ENCODE peak calls at places on chromosomes 5 and 9, in five cellular contexts. C, X, E, Z and L are unnamed samples.

GRCh38 chr9:5958273-5958672 is 57.2 kb downstream of the RANBP6 start:
- DNase-seq in C (no peak), X (no peak), E (no peak), Z (no peak), L (no peak)

GRCh38 chr9:2755285-2755684 is 38.0 kb downstream of the KCNV2 start:
- DNase-seq in C (peak), X (no peak), E (peak), Z (no peak), L (no peak)

GRCh38 chr9:92764381-92764987 is at the start of gene BICD2:
- DNase-seq in C (no peak), X (no peak), E (no peak), Z (no peak), L (no peak)

GRCh38 chr9:114183006-114183405 is 27.7 kb downstream of the COL27A1 start:
- DNase-seq in C (no peak), X (no peak), E (no peak), Z (no peak), L (peak)

GRCh38 chr5:129803403-129803802 is 55.5 kb downstream of the MINAR2 start:
- DNase-seq in C (no peak), X (no peak), E (no peak), Z (no peak), L (no peak)

GRCh38 chr5:179261301-179262125 is 83.7 kb downstream of the ADAMTS2 start:
- DNase-seq in C (no peak), X (no peak), E (no peak), Z (peak), L (no peak)

GRCh38 chr5:98775246-98775961 is 1.9 kb downstream of the RGMB start:
- DNase-seq in C (no peak), X (no peak), E (no peak), Z (no peak), L (no peak)

GRCh38 chr9:128637656-128638055 is 19.0 kb downstream of the DYNC2I2 start:
- DNase-seq in C (no peak), X (no peak), E (no peak), Z (no peak), L (no peak)

GRCh38 chr9:93813221-93813620 is 141.9 kb downstream of the BARX1 start:
- DNase-seq in C (no peak), X (no peak), E (no peak), Z (no peak), L (no peak)